ENCODE peak calls at places on chromosomes 12 and 14, in eight cellular contexts. B, Y, P, T, V, E, M and I are unnamed samples.

GRCh38 chr12:9792961-9793617 is 32.4 kb upstream of the CD69 start:
- DNase-seq in B (no peak), Y (peak; percentile 84), P (no peak), T (no peak), V (no peak), E (no peak), M (peak; percentile 11), I (no peak)

GRCh38 chr12:570949-571794 is 92.1 kb downstream of the NINJ2 start:
- DNase-seq in B (peak; percentile 99), Y (peak; percentile 85), P (peak; percentile 49), T (no peak), V (no peak), E (peak; percentile 80), M (peak; percentile 86), I (peak; percentile 84)

GRCh38 chr12:108568653-108569154 is 6.3 kb downstream of the ISCU start:
- DNase-seq in B (no peak), Y (no peak), P (no peak), T (peak; percentile 48), V (peak; percentile 89), E (no peak), M (no peak), I (no peak)

GRCh38 chr12:12716845-12717585 is at the start of gene CDKN1B:
- DNase-seq in B (peak; percentile 93), Y (peak; percentile 91), P (peak; percentile 96), T (peak; percentile 81), V (peak; percentile 92), E (peak; percentile 96), M (peak; percentile 96), I (peak; percentile 96)

GRCh38 chr12:105783983-105784947 is 354.5 kb downstream of the NUAK1 start:
- DNase-seq in B (no peak), Y (no peak), P (no peak), T (no peak), V (no peak), E (no peak), M (peak; percentile 20), I (no peak)

GRCh38 chr14:100896369-100897060 is 7.0 kb downstream of the RTL1 start:
- DNase-seq in B (no peak), Y (no peak), P (no peak), T (no peak), V (no peak), E (no peak), M (no peak), I (no peak)

GRCh38 chr14:90409209-90409730 is 12.4 kb downstream of the CALM1 start:
- DNase-seq in B (peak; percentile 96), Y (peak; percentile 96), P (no peak), T (no peak), V (no peak), E (peak; percentile 50), M (peak; percentile 99), I (peak; percentile 52)

GRCh38 chr14:96303981-96304380 is 48.0 kb downstream of the BDKRB1 start:
- DNase-seq in B (no peak), Y (no peak), P (no peak), T (no peak), V (no peak), E (no peak), M (no peak), I (no peak)

GRCh38 chr12:96773031-96773430 is 134.0 kb upstream of the NEDD1 start:
- DNase-seq in B (no peak), Y (peak; percentile 34), P (no peak), T (no peak), V (no peak), E (no peak), M (no peak), I (no peak)

GRCh38 chr14:90381011-90381790 is 15.6 kb upstream of the CALM1 start:
- DNase-seq in B (no peak), Y (no peak), P (peak; percentile 48), T (no peak), V (no peak), E (peak; percentile 63), M (no peak), I (peak; percentile 80)

GRCh38 chr12:124036117-124037109 is 63.4 kb downstream of the ZNF664 start:
- DNase-seq in B (no peak), Y (peak; percentile 70), P (peak; percentile 57), T (peak; percentile 19), V (peak; percentile 53), E (peak; percentile 58), M (peak; percentile 39), I (peak; percentile 70)

GRCh38 chr12:121025442-121026226 is 9.3 kb upstream of the C12orf43 start:
- DNase-seq in B (no peak), Y (peak; percentile 26), P (no peak), T (no peak), V (no peak), E (no peak), M (no peak), I (peak; percentile 83)

GRCh38 chr14:54704768-54705167 is 137.8 kb downstream of the SAMD4A start:
- DNase-seq in B (no peak), Y (no peak), P (no peak), T (no peak), V (no peak), E (no peak), M (no peak), I (no peak)

GRCh38 chr12:47686645-47687240 is 19.1 kb downstream of the RPAP3 start:
- DNase-seq in B (peak; percentile 37), Y (peak; percentile 55), P (no peak), T (no peak), V (peak; percentile 48), E (no peak), M (peak; percentile 34), I (peak; percentile 64)

GRCh38 chr12:25830456-25830855 is 128.0 kb upstream of the RASSF8 start:
- DNase-seq in B (no peak), Y (no peak), P (no peak), T (no peak), V (no peak), E (no peak), M (no peak), I (no peak)

GRCh38 chr12:109535863-109536250 is 37.4 kb downstream of the MMAB start:
- DNase-seq in B (no peak), Y (no peak), P (no peak), T (no peak), V (no peak), E (no peak), M (no peak), I (no peak)

GRCh38 chr12:25423355-25423754 is 129.7 kb downstream of the LMNTD1 start:
- DNase-seq in B (no peak), Y (no peak), P (peak; percentile 12), T (no peak), V (no peak), E (no peak), M (no peak), I (peak; percentile 40)

GRCh38 chr14:49946320-49947141 is 53.6 kb downstream of the ARF6 start:
- DNase-seq in B (peak; percentile 57), Y (peak; percentile 93), P (peak; percentile 28), T (peak; percentile 10), V (peak; percentile 37), E (no peak), M (peak; percentile 84), I (peak; percentile 72)

GRCh38 chr12:41856228-41856627 is 288.4 kb downstream of the GXYLT1 start:
- DNase-seq in B (no peak), Y (no peak), P (no peak), T (no peak), V (no peak), E (no peak), M (no peak), I (no peak)

GRCh38 chr14:24250354-24250753 is 7.9 kb upstream of the TINF2 start:
- DNase-seq in B (no peak), Y (no peak), P (no peak), T (no peak), V (no peak), E (no peak), M (no peak), I (no peak)

GRCh38 chr12:66288121-66288520 is 14.2 kb upstream of the HELB start:
- DNase-seq in B (no peak), Y (no peak), P (no peak), T (no peak), V (peak; percentile 76), E (no peak), M (no peak), I (no peak)

GRCh38 chr12:18141583-18141982 is 51.6 kb upstream of the RERGL start:
- DNase-seq in B (no peak), Y (peak; percentile 80), P (no peak), T (no peak), V (no peak), E (no peak), M (peak; percentile 35), I (no peak)

GRCh38 chr12:82504411-82504810 is 146.1 kb downstream of the METTL25 start:
- DNase-seq in B (no peak), Y (no peak), P (no peak), T (no peak), V (no peak), E (no peak), M (no peak), I (no peak)